ENCODE peak calls at places on chromosomes 6 and 20, in seven cellular contexts. P is CD4-positive, alpha-beta T cell; C is uterus; W is substantia nigra; D is hepatocyte; S is mammary epithelial cell; L is Peyer's patch. V is an unnamed sample.

GRCh38 chr20:56247954-56248782 is at the start of gene MC3R:
- DNase-seq in P (peak; percentile 10), C (no peak), W (peak; percentile 7), D (peak; percentile 78), S (peak; percentile 39), L (no peak), V (no peak)

GRCh38 chr6:157597461-157598312 is 216.7 kb downstream of the ZDHHC14 start:
- DNase-seq in P (peak; percentile 8), C (peak; percentile 40), W (no peak), D (peak; percentile 65), S (peak; percentile 24), L (peak; percentile 72), V (no peak)

GRCh38 chr6:130724089-130724488 is 103.1 kb upstream of the SMLR1 start:
- DNase-seq in P (no peak), C (no peak), W (no peak), D (no peak), S (peak; percentile 35), L (no peak), V (no peak)

GRCh38 chr6:81511423-81511822 is 241.1 kb downstream of the TENT5A start:
- DNase-seq in P (no peak), C (no peak), W (no peak), D (no peak), S (no peak), L (no peak), V (no peak)

GRCh38 chr6:13859871-13860555 is 45.7 kb upstream of the MCUR1 start:
- DNase-seq in P (no peak), C (no peak), W (no peak), D (no peak), S (no peak), L (no peak), V (no peak)

GRCh38 chr6:169045486-169045885 is 208.2 kb downstream of the THBS2 start:
- DNase-seq in P (no peak), C (no peak), W (no peak), D (no peak), S (no peak), L (no peak), V (no peak)

GRCh38 chr6:46097381-46097780 is 32.4 kb upstream of the ENPP4 start:
- DNase-seq in P (no peak), C (no peak), W (no peak), D (no peak), S (no peak), L (no peak), V (no peak)

GRCh38 chr6:26234421-26235239 is 130.4 kb upstream of the BTN3A2 start:
- DNase-seq in P (peak; percentile 50), C (peak; percentile 42), W (no peak), D (peak; percentile 84), S (peak; percentile 85), L (peak; percentile 75), V (no peak)

GRCh38 chr6:93675856-93676255 is 256.5 kb upstream of the EPHA7 start:
- DNase-seq in P (no peak), C (no peak), W (no peak), D (no peak), S (no peak), L (no peak), V (no peak)

GRCh38 chr6:37205997-37206340 is 36.0 kb downstream of the PIM1 start:
- DNase-seq in P (no peak), C (no peak), W (no peak), D (no peak), S (no peak), L (no peak), V (no peak)
- H3K27ac ChIP-seq in P (no peak overlapping the region), C (no peak overlapping the region), W (no peak overlapping the region), D (no peak overlapping the region), S (no peak overlapping the region), L (no peak overlapping the region), V (no peak overlapping the region)

GRCh38 chr6:112148103-112148502 is 60.7 kb downstream of the FAM229B start:
- DNase-seq in P (no peak), C (no peak), W (no peak), D (no peak), S (no peak), L (no peak), V (no peak)
- H3K27ac ChIP-seq in P (no peak overlapping the region), C (peak overlapping the region; percentile 83), W (no peak overlapping the region), D (no peak overlapping the region), S (no peak overlapping the region), L (no peak overlapping the region), V (no peak overlapping the region)

GRCh38 chr6:53930330-53930729 is 135.5 kb downstream of the LRRC1 start:
- DNase-seq in P (no peak), C (no peak), W (no peak), D (no peak), S (no peak), L (no peak), V (no peak)

GRCh38 chr6:53928641-53929339 is 134.0 kb downstream of the LRRC1 start:
- DNase-seq in P (no peak), C (no peak), W (no peak), D (no peak), S (peak; percentile 59), L (no peak), V (no peak)

GRCh38 chr6:53932502-53932901 is 137.7 kb downstream of the LRRC1 start:
- DNase-seq in P (no peak), C (no peak), W (no peak), D (no peak), S (no peak), L (no peak), V (no peak)

GRCh38 chr6:53929340-53930120 is 134.7 kb downstream of the LRRC1 start:
- DNase-seq in P (no peak), C (no peak), W (no peak), D (no peak), S (no peak), L (no peak), V (no peak)

DNA sequence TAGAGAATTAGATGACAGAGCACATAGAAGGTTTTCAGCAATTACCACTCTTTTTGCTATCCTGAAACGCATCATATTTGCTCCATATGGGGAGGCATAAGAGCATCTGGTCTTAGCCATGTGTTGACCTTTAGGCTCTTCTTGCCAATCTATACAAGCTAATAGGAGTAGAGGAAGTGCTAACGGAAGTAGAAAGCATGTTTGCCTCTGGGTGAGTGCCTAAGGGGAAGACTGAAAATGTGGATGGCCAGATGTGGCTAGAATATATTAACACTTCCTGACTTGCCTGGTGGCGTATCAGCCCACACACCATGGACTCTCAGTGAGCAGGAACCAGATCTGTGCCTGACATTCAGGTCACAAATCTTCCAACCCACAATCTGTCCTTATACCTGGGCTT is 136.3 kb downstream of the LRRC1 start:
- DNase-seq in P (no peak), C (no peak), W (no peak), D (no peak), S (no peak), L (no peak), V (no peak)
- H3K27ac ChIP-seq in P (no peak overlapping the region), C (no peak overlapping the region), W (no peak overlapping the region), D (no peak overlapping the region), S (no peak overlapping the region), L (no peak overlapping the region), V (no peak overlapping the region)

DNA sequence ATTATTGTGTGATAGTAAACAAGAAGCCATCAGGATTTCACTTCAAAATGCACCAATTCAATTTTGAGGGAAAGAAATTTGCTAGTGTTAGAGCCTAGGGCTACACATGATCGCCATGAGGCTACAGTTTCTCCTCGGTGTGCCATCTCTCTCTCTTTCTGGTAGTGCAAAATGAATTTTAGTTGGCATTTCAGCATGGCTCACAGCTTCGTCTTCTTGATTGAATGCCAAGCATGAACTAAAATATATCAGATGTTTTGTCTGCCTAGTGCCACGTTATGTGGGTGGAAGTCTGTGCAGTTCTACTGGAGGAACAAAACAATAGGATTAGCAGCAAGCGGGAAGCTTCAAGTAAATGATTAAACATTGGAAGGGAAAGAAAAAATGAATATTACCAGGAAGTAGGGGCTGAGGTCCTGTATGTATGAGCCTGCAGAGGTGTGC is 6.8 kb upstream of the MRAP2 start:
- DNase-seq in P (no peak), C (no peak), W (no peak), D (no peak), S (no peak), L (no peak), V (no peak)
- H3K27ac ChIP-seq in P (no peak overlapping the region), C (no peak overlapping the region), W (no peak overlapping the region), D (no peak overlapping the region), S (no peak overlapping the region), L (peak overlapping the region; percentile 19), V (no peak overlapping the region)

DNA sequence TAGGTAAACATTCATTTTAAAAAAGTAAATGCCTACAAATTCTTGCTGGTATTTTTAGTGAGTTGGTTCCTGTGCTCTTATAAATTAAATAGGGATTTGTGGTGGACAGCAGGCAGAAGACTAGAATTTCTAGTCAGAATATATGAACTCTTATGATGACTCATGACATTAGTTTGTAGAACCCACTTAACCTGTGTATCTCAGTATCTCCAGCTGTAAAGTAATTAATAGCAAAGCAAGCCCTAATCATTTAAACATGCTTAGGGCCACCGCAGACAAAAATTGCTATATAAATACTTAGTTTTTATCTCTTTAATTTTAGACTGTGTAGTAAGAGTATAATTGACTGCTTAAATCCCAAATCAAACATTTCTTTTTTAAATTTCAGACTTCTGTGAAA is 2.4 kb downstream of the FAM135A start:
- DNase-seq in P (no peak), C (no peak), W (no peak), D (no peak), S (peak; percentile 21), L (no peak), V (no peak)
- H3K27ac ChIP-seq in P (no peak overlapping the region), C (no peak overlapping the region), W (no peak overlapping the region), D (peak overlapping the region; percentile 7), S (no peak overlapping the region), L (no peak overlapping the region), V (no peak overlapping the region)

GRCh38 chr20:7217606-7218005 is 450.1 kb downstream of the BMP2 start:
- DNase-seq in P (no peak), C (no peak), W (no peak), D (no peak), S (no peak), L (no peak), V (no peak)

GRCh38 chr20:7210910-7211309 is 443.4 kb downstream of the BMP2 start:
- DNase-seq in P (no peak), C (no peak), W (no peak), D (no peak), S (no peak), L (no peak), V (no peak)

GRCh38 chr20:7214081-7214740 is 446.7 kb downstream of the BMP2 start:
- DNase-seq in P (no peak), C (no peak), W (no peak), D (no peak), S (no peak), L (no peak), V (no peak)
- H3K27ac ChIP-seq in P (no peak overlapping the region), C (no peak overlapping the region), W (no peak overlapping the region), D (no peak overlapping the region), S (no peak overlapping the region), L (no peak overlapping the region), V (no peak overlapping the region)

V was measured in caudate nucleus.